ENCODE peak calls at places on chromosomes 16 and 17, in four cellular contexts. O is pancreas, U is cardiac muscle cell, Q is prostate gland. G is an unnamed sample.

GRCh38 chr17:42760652-42761581 is at the start of gene RAMP2:
- DNase-seq in O (peak; percentile 78), U (peak; percentile 71), Q (no peak), G (no peak)

GRCh38 chr17:3886776-3887175 is 6.1 kb downstream of the CAMKK1 start:
- DNase-seq in Q (no peak), O (no peak), U (no peak), G (peak; percentile 18)

GRCh38 chr17:69335018-69335417 is 8.1 kb upstream of the ABCA5 start:
- DNase-seq in Q (no peak), O (no peak), U (peak; percentile 23), G (peak; percentile 79)

GRCh38 chr17:49989518-49989880 is 5.5 kb downstream of the DLX3 start:
- DNase-seq in O (no peak), Q (no peak), U (no peak), G (no peak)

GRCh38 chr16:11399261-11399831 is 54.1 kb downstream of the RMI2 start:
- DNase-seq in O (peak; percentile 73), U (no peak), Q (no peak), G (no peak)

GRCh38 chr17:31915456-31916100 is 14.1 kb upstream of the UTP6 start:
- DNase-seq in Q (no peak), U (no peak), O (no peak), G (no peak)

GRCh38 chr17:35747540-35748017 is 5.5 kb downstream of the GAS2L2 start:
- DNase-seq in O (peak; percentile 82), Q (peak; percentile 74), U (peak; percentile 88), G (peak; percentile 91)

GRCh38 chr16:66908116-66908515 is 10.6 kb downstream of the CDH16 start:
- DNase-seq in U (no peak), O (no peak), Q (no peak), G (no peak)

GRCh38 chr16:72198021-72198420 is 26.1 kb upstream of the PMFBP1 start:
- DNase-seq in U (no peak), Q (no peak), O (no peak), G (peak; percentile 98)

GRCh38 chr17:4161179-4161559 is 18.2 kb downstream of the CYB5D2 start:
- DNase-seq in Q (peak; percentile 75), O (no peak), U (no peak), G (peak; percentile 93)

DNA sequence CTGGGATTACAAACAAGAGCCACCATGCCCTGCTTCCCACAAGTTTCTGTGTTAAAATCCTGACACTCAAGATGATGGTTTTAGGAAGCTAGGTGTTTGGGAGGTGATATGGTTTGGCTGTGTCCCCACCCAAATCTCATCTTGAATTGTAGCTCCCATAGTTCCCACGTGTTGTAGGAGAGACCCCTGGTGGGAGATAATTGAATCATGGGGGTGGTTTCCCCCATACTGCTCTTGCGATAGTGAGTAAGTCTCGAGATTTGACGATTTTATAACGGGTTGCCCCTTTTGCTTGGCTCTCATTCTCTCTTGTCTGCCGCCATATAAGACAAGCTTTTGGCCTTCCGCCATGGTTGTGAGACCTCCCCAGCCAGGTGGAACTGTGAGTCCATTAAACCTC is 17.2 kb upstream of the SMG1 start:
- DNase-seq in U (no peak), Q (no peak), O (no peak), G (no peak)
- TF ChIP-seq CTCF in U (no peak), Q (no peak), O (no peak), G (no peak)

GRCh38 chr16:31476305-31477219 is 4.6 kb downstream of the TGFB1I1 start:
- DNase-seq in U (peak; percentile 73), Q (peak; percentile 59), O (peak; percentile 96), G (no peak)
- H3K4me3 ChIP-seq in U (peak overlapping the region; percentile 24), Q (peak overlapping the region; percentile 27), O (peak overlapping the region; percentile 45), G (no peak overlapping the region)

DNA sequence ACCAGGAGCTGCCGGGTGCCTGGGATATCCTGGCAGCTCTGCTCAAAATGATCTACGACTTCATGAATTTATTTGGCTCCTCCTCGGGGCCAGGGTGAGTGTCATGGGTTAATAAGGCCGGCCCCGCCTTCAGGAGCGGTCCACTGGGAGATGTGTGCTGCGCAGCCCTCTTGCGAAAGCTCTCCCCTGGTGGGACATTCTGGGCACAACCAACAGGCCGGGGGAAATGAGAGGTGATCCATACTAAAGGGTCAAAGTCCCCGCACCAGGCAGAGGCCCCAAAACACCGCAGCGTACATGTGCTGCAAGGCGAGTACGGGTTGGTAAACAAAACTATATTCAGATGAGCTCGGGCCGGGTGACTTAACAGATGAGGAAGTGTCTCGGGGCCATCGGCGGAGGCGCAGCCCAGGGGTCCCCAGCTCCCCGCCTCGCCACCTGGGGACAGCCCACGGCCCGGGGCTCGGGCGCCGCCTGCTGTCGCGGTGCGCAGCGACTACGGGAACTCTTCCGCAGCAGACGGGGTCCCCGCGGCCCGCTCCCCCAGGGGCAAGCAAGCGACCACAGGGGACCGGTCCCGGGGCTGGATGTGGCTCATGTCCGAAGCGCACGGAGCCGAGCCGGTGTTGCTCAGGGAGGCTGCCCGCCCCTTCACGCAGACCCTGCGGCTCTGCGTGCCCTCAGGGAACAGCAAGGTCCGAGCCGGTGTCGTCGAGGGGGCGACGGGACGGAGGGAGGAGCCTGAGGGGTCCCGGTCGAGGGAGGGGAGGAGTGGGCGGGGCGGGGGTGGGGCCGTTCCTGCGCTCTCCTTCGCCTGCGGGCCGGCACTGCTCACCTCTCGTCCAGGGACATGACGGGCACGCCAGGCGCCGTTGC is at the start of gene RAB37:
- DNase-seq in O (no peak), U (peak; percentile 38), Q (no peak), G (no peak)
- TF ChIP-seq CTCF in O (no peak), U (peak; percentile 37), Q (peak; percentile 39), G (peak; percentile 21)

GRCh38 chr16:3101018-3101840 is 2.1 kb upstream of the ZSCAN10 start:
- DNase-seq in U (peak; percentile 71), O (no peak), Q (no peak), G (peak; percentile 50)

GRCh38 chr16:3099732-3100499 is 822 bp upstream of the ZSCAN10 start:
- DNase-seq in U (peak; percentile 97), O (peak; percentile 95), Q (peak; percentile 91), G (peak; percentile 90)

GRCh38 chr16:3098459-3099394 is at the start of gene ZSCAN10:
- DNase-seq in Q (no peak), U (no peak), O (peak; percentile 64), G (no peak)

GRCh38 chr16:3097266-3097665 is 1.8 kb downstream of the ZSCAN10 start:
- DNase-seq in Q (no peak), O (no peak), U (no peak), G (no peak)

GRCh38 chr16:3099395-3099731 is 269 bp upstream of the ZSCAN10 start:
- DNase-seq in Q (no peak), O (no peak), U (no peak), G (no peak)
- H3K4me3 ChIP-seq in Q (no peak overlapping the region), O (no peak overlapping the region), U (peak overlapping the region; percentile 15), G (no peak overlapping the region)

DNA sequence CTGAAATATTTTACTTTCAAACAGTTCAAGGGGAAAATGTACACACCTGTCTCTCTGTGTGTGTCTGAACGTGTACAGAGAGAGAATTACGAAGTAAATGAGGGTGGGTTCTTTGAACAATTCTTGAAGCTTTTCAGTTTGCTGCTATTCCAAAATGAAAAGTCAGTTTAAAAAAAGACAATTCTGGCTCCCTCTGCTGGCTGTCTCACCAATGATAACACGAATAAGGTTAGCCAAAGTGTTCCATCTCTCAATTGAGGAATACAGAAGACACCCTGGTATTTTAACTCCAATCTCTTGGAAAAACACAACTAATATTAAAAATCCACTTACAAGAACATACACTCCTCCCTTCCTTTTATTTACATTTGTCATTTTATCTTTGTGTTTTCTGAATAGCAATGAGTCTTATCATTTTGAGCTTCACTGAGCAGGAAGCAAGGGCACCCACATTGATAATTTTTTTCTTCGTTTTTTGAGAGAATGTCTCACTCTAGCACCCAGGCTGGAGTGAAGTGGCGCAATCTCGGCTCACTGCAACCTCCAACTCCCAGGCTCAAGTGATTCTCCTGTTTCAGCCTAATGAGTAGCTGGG is 20.5 kb downstream of the EFTUD2 start:
- DNase-seq in U (peak; percentile 59), O (no peak), Q (no peak), G (peak; percentile 60)
- TF ChIP-seq CTCF in U (peak; percentile 69), O (no peak), Q (peak; percentile 51), G (peak; percentile 71)

DNA sequence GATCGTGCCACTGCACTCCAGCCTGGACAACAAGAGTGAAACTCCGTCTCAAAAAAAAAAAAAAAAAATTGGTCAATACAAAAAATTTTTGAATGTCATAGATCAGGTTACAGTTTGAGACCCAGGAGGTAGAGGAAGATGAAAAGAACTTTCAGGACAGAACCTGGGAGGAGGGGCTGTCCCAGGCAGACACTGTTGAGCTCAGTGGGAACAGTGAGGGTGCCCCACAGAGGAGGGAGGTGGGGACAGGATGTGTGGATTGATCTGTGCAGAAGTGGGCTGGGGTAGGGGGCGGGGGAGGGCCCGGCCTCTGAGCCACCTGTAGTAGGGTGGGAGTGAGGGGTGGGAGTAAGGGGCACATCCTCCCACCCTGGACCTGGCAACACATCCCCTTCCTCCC is 58.3 kb downstream of the PRMT7 start:
- DNase-seq in Q (no peak), O (peak; percentile 18), U (no peak), G (no peak)
- H3K4me3 ChIP-seq in Q (no peak overlapping the region), O (no peak overlapping the region), U (no peak overlapping the region), G (no peak overlapping the region)

G was measured in choroid plexus epithelial cell.